ENCODE peak calls at places on chromosome 6, in ten cellular contexts. One of them, this sample, is unnamed.

GRCh38 chr6:31386977-31387376 is 16.4 kb upstream of the MICA start:
- DNase-seq in skeletal muscle cell: no peak
- DNase-seq in T-helper 1 cell: no peak
- DNase-seq in RPMI8226: peak
- DNase-seq in NCI-H345: no peak
- DNase-seq in AG08395: no peak
- DNase-seq in Right ventricle myocardium superior: no peak
- DNase-seq in occipital lobe: no peak
- DNase-seq in mammary epithelial cell: no peak
- DNase-seq in naive thymus-derived CD8-positive, alpha-beta T cell: no peak
- DNase-seq in this sample: no peak

GRCh38 chr6:119346914-119347313 is 2.6 kb downstream of the MAN1A1 start:
- DNase-seq in T-helper 1 cell: no peak
- DNase-seq in Right ventricle myocardium superior: no peak
- DNase-seq in NCI-H345: no peak
- DNase-seq in occipital lobe: no peak
- DNase-seq in RPMI8226: no peak
- DNase-seq in naive thymus-derived CD8-positive, alpha-beta T cell: no peak
- DNase-seq in AG08395: peak
- DNase-seq in mammary epithelial cell: no peak
- DNase-seq in skeletal muscle cell: no peak
- DNase-seq in this sample: no peak

GRCh38 chr6:131640100-131640499 is 3.0 kb downstream of the ENPP3 start:
- DNase-seq in T-helper 1 cell: peak
- DNase-seq in Right ventricle myocardium superior: no peak
- DNase-seq in NCI-H345: no peak
- DNase-seq in occipital lobe: no peak
- DNase-seq in AG08395: no peak
- DNase-seq in mammary epithelial cell: no peak
- DNase-seq in skeletal muscle cell: no peak
- DNase-seq in RPMI8226: no peak
- DNase-seq in naive thymus-derived CD8-positive, alpha-beta T cell: no peak
- DNase-seq in this sample: no peak

GRCh38 chr6:76772951-76773350 is 690.3 kb downstream of the HTR1B start:
- DNase-seq in occipital lobe: no peak
- DNase-seq in RPMI8226: no peak
- DNase-seq in naive thymus-derived CD8-positive, alpha-beta T cell: no peak
- DNase-seq in T-helper 1 cell: no peak
- DNase-seq in NCI-H345: no peak
- DNase-seq in mammary epithelial cell: peak
- DNase-seq in skeletal muscle cell: no peak
- DNase-seq in AG08395: no peak
- DNase-seq in Right ventricle myocardium superior: no peak
- DNase-seq in this sample: no peak

GRCh38 chr6:36820700-36821580 is 18.3 kb downstream of the CPNE5 start:
- DNase-seq in RPMI8226: no peak
- DNase-seq in naive thymus-derived CD8-positive, alpha-beta T cell: no peak
- DNase-seq in skeletal muscle cell: no peak
- DNase-seq in mammary epithelial cell: peak
- DNase-seq in Right ventricle myocardium superior: no peak
- DNase-seq in T-helper 1 cell: no peak
- DNase-seq in AG08395: no peak
- DNase-seq in occipital lobe: no peak
- DNase-seq in NCI-H345: no peak
- DNase-seq in this sample: no peak

GRCh38 chr6:127119361-127120108 is 1.1 kb downstream of the RSPO3 start:
- DNase-seq in T-helper 1 cell: no peak
- DNase-seq in occipital lobe: no peak
- DNase-seq in Right ventricle myocardium superior: peak
- DNase-seq in mammary epithelial cell: peak
- DNase-seq in NCI-H345: peak
- DNase-seq in naive thymus-derived CD8-positive, alpha-beta T cell: no peak
- DNase-seq in AG08395: no peak
- DNase-seq in RPMI8226: peak
- DNase-seq in skeletal muscle cell: no peak
- DNase-seq in this sample: no peak

GRCh38 chr6:21612067-21612745 is 18.7 kb downstream of the SOX4 start:
- DNase-seq in mammary epithelial cell: no peak
- DNase-seq in NCI-H345: no peak
- DNase-seq in AG08395: no peak
- DNase-seq in RPMI8226: no peak
- DNase-seq in T-helper 1 cell: no peak
- DNase-seq in naive thymus-derived CD8-positive, alpha-beta T cell: no peak
- DNase-seq in skeletal muscle cell: no peak
- DNase-seq in Right ventricle myocardium superior: no peak
- DNase-seq in occipital lobe: no peak
- DNase-seq in this sample: no peak

GRCh38 chr6:91167846-91168245 is 581.0 kb upstream of the MAP3K7 start:
- DNase-seq in NCI-H345: no peak
- DNase-seq in naive thymus-derived CD8-positive, alpha-beta T cell: no peak
- DNase-seq in AG08395: no peak
- DNase-seq in Right ventricle myocardium superior: no peak
- DNase-seq in T-helper 1 cell: no peak
- DNase-seq in RPMI8226: no peak
- DNase-seq in skeletal muscle cell: no peak
- DNase-seq in occipital lobe: no peak
- DNase-seq in mammary epithelial cell: no peak
- DNase-seq in this sample: no peak

GRCh38 chr6:134599079-134599478 is 281.2 kb upstream of the SGK1 start:
- DNase-seq in occipital lobe: no peak
- DNase-seq in RPMI8226: no peak
- DNase-seq in naive thymus-derived CD8-positive, alpha-beta T cell: no peak
- DNase-seq in NCI-H345: no peak
- DNase-seq in skeletal muscle cell: no peak
- DNase-seq in T-helper 1 cell: no peak
- DNase-seq in mammary epithelial cell: no peak
- DNase-seq in Right ventricle myocardium superior: no peak
- DNase-seq in AG08395: no peak
- DNase-seq in this sample: no peak

GRCh38 chr6:158104696-158105095 is 63.4 kb downstream of the SERAC1 start:
- DNase-seq in occipital lobe: no peak
- DNase-seq in AG08395: no peak
- DNase-seq in Right ventricle myocardium superior: no peak
- DNase-seq in naive thymus-derived CD8-positive, alpha-beta T cell: no peak
- DNase-seq in NCI-H345: no peak
- DNase-seq in RPMI8226: no peak
- DNase-seq in T-helper 1 cell: no peak
- DNase-seq in mammary epithelial cell: no peak
- DNase-seq in skeletal muscle cell: no peak
- DNase-seq in this sample: no peak

GRCh38 chr6:125469915-125470314 is 168.1 kb upstream of the HDDC2 start:
- DNase-seq in NCI-H345: no peak
- DNase-seq in AG08395: no peak
- DNase-seq in RPMI8226: no peak
- DNase-seq in mammary epithelial cell: no peak
- DNase-seq in skeletal muscle cell: no peak
- DNase-seq in occipital lobe: no peak
- DNase-seq in T-helper 1 cell: no peak
- DNase-seq in Right ventricle myocardium superior: no peak
- DNase-seq in naive thymus-derived CD8-positive, alpha-beta T cell: no peak
- DNase-seq in this sample: no peak

GRCh38 chr6:139395891-139396299 is 21.4 kb upstream of the CITED2 start:
- DNase-seq in RPMI8226: no peak
- DNase-seq in Right ventricle myocardium superior: no peak
- DNase-seq in naive thymus-derived CD8-positive, alpha-beta T cell: no peak
- DNase-seq in skeletal muscle cell: no peak
- DNase-seq in AG08395: no peak
- DNase-seq in NCI-H345: no peak
- DNase-seq in T-helper 1 cell: no peak
- DNase-seq in mammary epithelial cell: no peak
- DNase-seq in occipital lobe: no peak
- DNase-seq in this sample: no peak

GRCh38 chr6:14200047-14200446 is 82.5 kb downstream of the CD83 start:
- DNase-seq in skeletal muscle cell: peak
- DNase-seq in naive thymus-derived CD8-positive, alpha-beta T cell: no peak
- DNase-seq in NCI-H345: no peak
- DNase-seq in T-helper 1 cell: no peak
- DNase-seq in RPMI8226: no peak
- DNase-seq in mammary epithelial cell: peak
- DNase-seq in occipital lobe: no peak
- DNase-seq in AG08395: no peak
- DNase-seq in Right ventricle myocardium superior: no peak
- DNase-seq in this sample: no peak

GRCh38 chr6:4637691-4638433 is 138.3 kb upstream of the CDYL start:
- DNase-seq in AG08395: peak
- DNase-seq in occipital lobe: no peak
- DNase-seq in mammary epithelial cell: peak
- DNase-seq in skeletal muscle cell: peak
- DNase-seq in RPMI8226: no peak
- DNase-seq in naive thymus-derived CD8-positive, alpha-beta T cell: no peak
- DNase-seq in Right ventricle myocardium superior: no peak
- DNase-seq in NCI-H345: no peak
- DNase-seq in T-helper 1 cell: peak
- DNase-seq in this sample: peak

GRCh38 chr6:117449549-117450439 is 24.1 kb upstream of the ROS1 start:
- DNase-seq in RPMI8226: peak
- DNase-seq in mammary epithelial cell: peak
- DNase-seq in Right ventricle myocardium superior: no peak
- DNase-seq in AG08395: peak
- DNase-seq in naive thymus-derived CD8-positive, alpha-beta T cell: peak
- DNase-seq in occipital lobe: no peak
- DNase-seq in T-helper 1 cell: peak
- DNase-seq in skeletal muscle cell: peak
- DNase-seq in NCI-H345: peak
- DNase-seq in this sample: no peak

GRCh38 chr6:159761135-159761872 is 541 bp upstream of the ACAT2 start:
- DNase-seq in occipital lobe: no peak
- DNase-seq in RPMI8226: peak
- DNase-seq in T-helper 1 cell: no peak
- DNase-seq in Right ventricle myocardium superior: peak
- DNase-seq in NCI-H345: no peak
- DNase-seq in naive thymus-derived CD8-positive, alpha-beta T cell: no peak
- DNase-seq in AG08395: no peak
- DNase-seq in mammary epithelial cell: peak
- DNase-seq in skeletal muscle cell: no peak
- DNase-seq in this sample: no peak

GRCh38 chr6:144993870-144994269 is 708.7 kb downstream of the UTRN start:
- DNase-seq in occipital lobe: no peak
- DNase-seq in Right ventricle myocardium superior: no peak
- DNase-seq in mammary epithelial cell: no peak
- DNase-seq in skeletal muscle cell: no peak
- DNase-seq in T-helper 1 cell: no peak
- DNase-seq in naive thymus-derived CD8-positive, alpha-beta T cell: no peak
- DNase-seq in RPMI8226: no peak
- DNase-seq in NCI-H345: no peak
- DNase-seq in AG08395: no peak
- DNase-seq in this sample: no peak

GRCh38 chr6:143140767-143141166 is 80.1 kb downstream of the AIG1 start:
- DNase-seq in Right ventricle myocardium superior: peak
- DNase-seq in NCI-H345: no peak
- DNase-seq in skeletal muscle cell: no peak
- DNase-seq in naive thymus-derived CD8-positive, alpha-beta T cell: no peak
- DNase-seq in mammary epithelial cell: no peak
- DNase-seq in occipital lobe: no peak
- DNase-seq in AG08395: no peak
- DNase-seq in T-helper 1 cell: no peak
- DNase-seq in RPMI8226: no peak
- DNase-seq in this sample: no peak

GRCh38 chr6:128739112-128739511 is 143.8 kb upstream of the LAMA2 start:
- DNase-seq in T-helper 1 cell: no peak
- DNase-seq in Right ventricle myocardium superior: no peak
- DNase-seq in AG08395: no peak
- DNase-seq in occipital lobe: no peak
- DNase-seq in RPMI8226: no peak
- DNase-seq in mammary epithelial cell: peak
- DNase-seq in naive thymus-derived CD8-positive, alpha-beta T cell: no peak
- DNase-seq in skeletal muscle cell: no peak
- DNase-seq in NCI-H345: no peak
- DNase-seq in this sample: no peak

GRCh38 chr6:9789201-9789600 is 625.7 kb downstream of the TFAP2A start:
- DNase-seq in T-helper 1 cell: no peak
- DNase-seq in skeletal muscle cell: no peak
- DNase-seq in mammary epithelial cell: no peak
- DNase-seq in RPMI8226: no peak
- DNase-seq in NCI-H345: no peak
- DNase-seq in AG08395: no peak
- DNase-seq in occipital lobe: no peak
- DNase-seq in Right ventricle myocardium superior: no peak
- DNase-seq in naive thymus-derived CD8-positive, alpha-beta T cell: no peak
- DNase-seq in this sample: no peak

GRCh38 chr6:85058806-85059205 is 294.4 kb upstream of the TBX18 start:
- DNase-seq in occipital lobe: no peak
- DNase-seq in Right ventricle myocardium superior: no peak
- DNase-seq in RPMI8226: no peak
- DNase-seq in T-helper 1 cell: no peak
- DNase-seq in NCI-H345: no peak
- DNase-seq in mammary epithelial cell: no peak
- DNase-seq in skeletal muscle cell: no peak
- DNase-seq in AG08395: no peak
- DNase-seq in naive thymus-derived CD8-positive, alpha-beta T cell: no peak
- DNase-seq in this sample: no peak